ENCODE peak calls at places on chromosomes 12 and 14, in seven cellular contexts. One of them, this sample, is unnamed.

GRCh38 chr14:30610719-30611388 is 11.3 kb upstream of the SCFD1 start:
- DNase-seq in stimulated activated CD8-positive, alpha-beta memory T cell treated with anti-CD3 and anti-CD28 coated beads, Interleukin-7, amount 100 ng/mL, for 4 hours: no peak
- DNase-seq in T follicular helper cell: no peak
- DNase-seq in MV-4-11: peak; percentile 93
- DNase-seq in AG08395: peak; percentile 14
- DNase-seq in EH: peak; percentile 71
- DNase-seq in iris pigment epithelial cell: peak; percentile 88
- DNase-seq in this sample: peak; percentile 80

GRCh38 chr14:68514611-68515194 is 278.2 kb downstream of the ZFP36L1 start:
- DNase-seq in AG08395: no peak
- DNase-seq in MV-4-11: no peak
- DNase-seq in T follicular helper cell: no peak
- DNase-seq in stimulated activated CD8-positive, alpha-beta memory T cell treated with anti-CD3 and anti-CD28 coated beads, Interleukin-7, amount 100 ng/mL, for 4 hours: no peak
- DNase-seq in iris pigment epithelial cell: no peak
- DNase-seq in EH: no peak
- DNase-seq in this sample: no peak

GRCh38 chr12:124217508-124217981 is 77.3 kb upstream of the RFLNA start:
- DNase-seq in T follicular helper cell: no peak
- DNase-seq in stimulated activated CD8-positive, alpha-beta memory T cell treated with anti-CD3 and anti-CD28 coated beads, Interleukin-7, amount 100 ng/mL, for 4 hours: no peak
- DNase-seq in EH: peak; percentile 23
- DNase-seq in MV-4-11: peak; percentile 84
- DNase-seq in iris pigment epithelial cell: no peak
- DNase-seq in AG08395: no peak
- DNase-seq in this sample: peak; percentile 59

GRCh38 chr12:47391566-47391965 is 311.8 kb upstream of the AMIGO2 start:
- DNase-seq in AG08395: no peak
- DNase-seq in stimulated activated CD8-positive, alpha-beta memory T cell treated with anti-CD3 and anti-CD28 coated beads, Interleukin-7, amount 100 ng/mL, for 4 hours: peak; percentile 63
- DNase-seq in iris pigment epithelial cell: no peak
- DNase-seq in MV-4-11: no peak
- DNase-seq in EH: no peak
- DNase-seq in T follicular helper cell: peak; percentile 43
- DNase-seq in this sample: no peak

GRCh38 chr12:50057000-50057841 is at the start of gene ASIC1:
- DNase-seq in MV-4-11: peak; percentile 49
- DNase-seq in T follicular helper cell: peak; percentile 13
- DNase-seq in iris pigment epithelial cell: peak; percentile 70
- DNase-seq in stimulated activated CD8-positive, alpha-beta memory T cell treated with anti-CD3 and anti-CD28 coated beads, Interleukin-7, amount 100 ng/mL, for 4 hours: no peak
- DNase-seq in EH: peak; percentile 78
- DNase-seq in AG08395: peak; percentile 80
- DNase-seq in this sample: peak; percentile 87

GRCh38 chr14:101665478-101666078 is 95.9 kb upstream of the PPP2R5C start:
- DNase-seq in MV-4-11: peak; percentile 35
- DNase-seq in EH: peak; percentile 46
- DNase-seq in stimulated activated CD8-positive, alpha-beta memory T cell treated with anti-CD3 and anti-CD28 coated beads, Interleukin-7, amount 100 ng/mL, for 4 hours: no peak
- DNase-seq in T follicular helper cell: peak; percentile 3
- DNase-seq in AG08395: peak; percentile 44
- DNase-seq in iris pigment epithelial cell: peak; percentile 53
- DNase-seq in this sample: peak; percentile 70

GRCh38 chr12:51846911-51847829 is 1.3 kb downstream of the FIGNL2 start:
- DNase-seq in iris pigment epithelial cell: no peak
- DNase-seq in AG08395: peak; percentile 49
- DNase-seq in EH: peak; percentile 48
- DNase-seq in stimulated activated CD8-positive, alpha-beta memory T cell treated with anti-CD3 and anti-CD28 coated beads, Interleukin-7, amount 100 ng/mL, for 4 hours: no peak
- DNase-seq in T follicular helper cell: no peak
- DNase-seq in MV-4-11: no peak
- DNase-seq in this sample: peak; percentile 78

GRCh38 chr12:32298917-32299316 is 100.4 kb upstream of the FGD4 start:
- DNase-seq in iris pigment epithelial cell: no peak
- DNase-seq in stimulated activated CD8-positive, alpha-beta memory T cell treated with anti-CD3 and anti-CD28 coated beads, Interleukin-7, amount 100 ng/mL, for 4 hours: no peak
- DNase-seq in T follicular helper cell: no peak
- DNase-seq in EH: peak; percentile 70
- DNase-seq in AG08395: peak; percentile 15
- DNase-seq in MV-4-11: no peak
- DNase-seq in this sample: no peak

GRCh38 chr14:60346706-60347105 is 97.7 kb downstream of the PPM1A start:
- DNase-seq in T follicular helper cell: no peak
- DNase-seq in stimulated activated CD8-positive, alpha-beta memory T cell treated with anti-CD3 and anti-CD28 coated beads, Interleukin-7, amount 100 ng/mL, for 4 hours: no peak
- DNase-seq in MV-4-11: no peak
- DNase-seq in iris pigment epithelial cell: peak; percentile 18
- DNase-seq in AG08395: no peak
- DNase-seq in EH: no peak
- DNase-seq in this sample: no peak

GRCh38 chr14:36671149-36671548 is 9.5 kb downstream of the PAX9 start:
- DNase-seq in T follicular helper cell: no peak
- DNase-seq in AG08395: no peak
- DNase-seq in MV-4-11: no peak
- DNase-seq in EH: no peak
- DNase-seq in iris pigment epithelial cell: no peak
- DNase-seq in stimulated activated CD8-positive, alpha-beta memory T cell treated with anti-CD3 and anti-CD28 coated beads, Interleukin-7, amount 100 ng/mL, for 4 hours: no peak
- DNase-seq in this sample: no peak

GRCh38 chr12:76883826-76884225 is 5.0 kb upstream of the CSRP2 start:
- DNase-seq in T follicular helper cell: no peak
- DNase-seq in EH: peak; percentile 79
- DNase-seq in stimulated activated CD8-positive, alpha-beta memory T cell treated with anti-CD3 and anti-CD28 coated beads, Interleukin-7, amount 100 ng/mL, for 4 hours: no peak
- DNase-seq in iris pigment epithelial cell: peak; percentile 51
- DNase-seq in AG08395: no peak
- DNase-seq in MV-4-11: no peak
- DNase-seq in this sample: peak; percentile 54

GRCh38 chr12:128867466-128867865 is 14.2 kb downstream of the GLT1D1 start:
- DNase-seq in iris pigment epithelial cell: no peak
- DNase-seq in T follicular helper cell: no peak
- DNase-seq in stimulated activated CD8-positive, alpha-beta memory T cell treated with anti-CD3 and anti-CD28 coated beads, Interleukin-7, amount 100 ng/mL, for 4 hours: no peak
- DNase-seq in MV-4-11: no peak
- DNase-seq in EH: no peak
- DNase-seq in AG08395: no peak
- DNase-seq in this sample: no peak

GRCh38 chr12:28938581-28939301 is 210.3 kb upstream of the FAR2 start:
- DNase-seq in AG08395: no peak
- DNase-seq in EH: no peak
- DNase-seq in T follicular helper cell: no peak
- DNase-seq in iris pigment epithelial cell: no peak
- DNase-seq in MV-4-11: no peak
- DNase-seq in stimulated activated CD8-positive, alpha-beta memory T cell treated with anti-CD3 and anti-CD28 coated beads, Interleukin-7, amount 100 ng/mL, for 4 hours: no peak
- DNase-seq in this sample: no peak

GRCh38 chr12:63480186-63480585 is 188.1 kb downstream of the DPY19L2 start:
- DNase-seq in MV-4-11: peak; percentile 19
- DNase-seq in T follicular helper cell: no peak
- DNase-seq in iris pigment epithelial cell: no peak
- DNase-seq in stimulated activated CD8-positive, alpha-beta memory T cell treated with anti-CD3 and anti-CD28 coated beads, Interleukin-7, amount 100 ng/mL, for 4 hours: no peak
- DNase-seq in EH: peak; percentile 33
- DNase-seq in AG08395: no peak
- DNase-seq in this sample: no peak

GRCh38 chr12:69108024-69108423 is 131.3 kb upstream of the CPSF6 start:
- DNase-seq in iris pigment epithelial cell: peak; percentile 31
- DNase-seq in T follicular helper cell: no peak
- DNase-seq in AG08395: no peak
- DNase-seq in MV-4-11: no peak
- DNase-seq in EH: peak; percentile 6
- DNase-seq in stimulated activated CD8-positive, alpha-beta memory T cell treated with anti-CD3 and anti-CD28 coated beads, Interleukin-7, amount 100 ng/mL, for 4 hours: no peak
- DNase-seq in this sample: peak; percentile 67

GRCh38 chr14:33932526-33933292 is 18.2 kb downstream of the EGLN3 start:
- DNase-seq in AG08395: no peak
- DNase-seq in iris pigment epithelial cell: peak; percentile 19
- DNase-seq in EH: no peak
- DNase-seq in stimulated activated CD8-positive, alpha-beta memory T cell treated with anti-CD3 and anti-CD28 coated beads, Interleukin-7, amount 100 ng/mL, for 4 hours: no peak
- DNase-seq in MV-4-11: no peak
- DNase-seq in T follicular helper cell: no peak
- DNase-seq in this sample: peak; percentile 54

GRCh38 chr12:9649532-9649940 is 20.0 kb upstream of the CLEC2D start:
- DNase-seq in iris pigment epithelial cell: no peak
- DNase-seq in T follicular helper cell: no peak
- DNase-seq in MV-4-11: peak; percentile 69
- DNase-seq in EH: no peak
- DNase-seq in AG08395: no peak
- DNase-seq in stimulated activated CD8-positive, alpha-beta memory T cell treated with anti-CD3 and anti-CD28 coated beads, Interleukin-7, amount 100 ng/mL, for 4 hours: no peak
- DNase-seq in this sample: no peak

GRCh38 chr12:20367731-20368652 is at the start of gene PDE3A:
- DNase-seq in AG08395: peak; percentile 72
- DNase-seq in iris pigment epithelial cell: peak; percentile 89
- DNase-seq in EH: peak; percentile 84
- DNase-seq in MV-4-11: peak; percentile 63
- DNase-seq in stimulated activated CD8-positive, alpha-beta memory T cell treated with anti-CD3 and anti-CD28 coated beads, Interleukin-7, amount 100 ng/mL, for 4 hours: no peak
- DNase-seq in T follicular helper cell: no peak
- DNase-seq in this sample: peak; percentile 92

GRCh38 chr12:125186471-125187147 is 121.4 kb downstream of the AACS start:
- DNase-seq in MV-4-11: no peak
- DNase-seq in T follicular helper cell: no peak
- DNase-seq in iris pigment epithelial cell: peak; percentile 41
- DNase-seq in stimulated activated CD8-positive, alpha-beta memory T cell treated with anti-CD3 and anti-CD28 coated beads, Interleukin-7, amount 100 ng/mL, for 4 hours: no peak
- DNase-seq in AG08395: peak; percentile 35
- DNase-seq in EH: no peak
- DNase-seq in this sample: no peak

GRCh38 chr14:89842852-89843251 is 111.7 kb downstream of the EFCAB11 start:
- DNase-seq in AG08395: no peak
- DNase-seq in EH: no peak
- DNase-seq in MV-4-11: no peak
- DNase-seq in stimulated activated CD8-positive, alpha-beta memory T cell treated with anti-CD3 and anti-CD28 coated beads, Interleukin-7, amount 100 ng/mL, for 4 hours: no peak
- DNase-seq in iris pigment epithelial cell: no peak
- DNase-seq in T follicular helper cell: no peak
- DNase-seq in this sample: no peak

GRCh38 chr12:82413994-82414393 is 55.7 kb downstream of the METTL25 start:
- DNase-seq in EH: no peak
- DNase-seq in iris pigment epithelial cell: peak; percentile 7
- DNase-seq in AG08395: no peak
- DNase-seq in stimulated activated CD8-positive, alpha-beta memory T cell treated with anti-CD3 and anti-CD28 coated beads, Interleukin-7, amount 100 ng/mL, for 4 hours: no peak
- DNase-seq in T follicular helper cell: no peak
- DNase-seq in MV-4-11: no peak
- DNase-seq in this sample: peak; percentile 10

GRCh38 chr12:75660107-75660530 is 148.7 kb upstream of the KRR1 start:
- DNase-seq in AG08395: peak; percentile 12
- DNase-seq in MV-4-11: no peak
- DNase-seq in stimulated activated CD8-positive, alpha-beta memory T cell treated with anti-CD3 and anti-CD28 coated beads, Interleukin-7, amount 100 ng/mL, for 4 hours: no peak
- DNase-seq in EH: peak; percentile 83
- DNase-seq in T follicular helper cell: no peak
- DNase-seq in iris pigment epithelial cell: peak; percentile 79
- DNase-seq in this sample: no peak

GRCh38 chr12:123713398-123714301 is 1.5 kb downstream of the ATP6V0A2 start:
- DNase-seq in stimulated activated CD8-positive, alpha-beta memory T cell treated with anti-CD3 and anti-CD28 coated beads, Interleukin-7, amount 100 ng/mL, for 4 hours: no peak
- DNase-seq in iris pigment epithelial cell: peak; percentile 21
- DNase-seq in EH: peak; percentile 19
- DNase-seq in MV-4-11: no peak
- DNase-seq in T follicular helper cell: no peak
- DNase-seq in AG08395: peak; percentile 7
- DNase-seq in this sample: peak; percentile 14

GRCh38 chr14:69246331-69246730 is 13.6 kb upstream of the GALNT16 start:
- DNase-seq in EH: no peak
- DNase-seq in stimulated activated CD8-positive, alpha-beta memory T cell treated with anti-CD3 and anti-CD28 coated beads, Interleukin-7, amount 100 ng/mL, for 4 hours: no peak
- DNase-seq in iris pigment epithelial cell: no peak
- DNase-seq in AG08395: no peak
- DNase-seq in MV-4-11: no peak
- DNase-seq in T follicular helper cell: no peak
- DNase-seq in this sample: no peak

GRCh38 chr12:89236748-89237428 is 115.4 kb downstream of the DUSP6 start:
- DNase-seq in iris pigment epithelial cell: peak; percentile 93
- DNase-seq in AG08395: no peak
- DNase-seq in EH: peak; percentile 31
- DNase-seq in T follicular helper cell: no peak
- DNase-seq in MV-4-11: peak; percentile 91
- DNase-seq in stimulated activated CD8-positive, alpha-beta memory T cell treated with anti-CD3 and anti-CD28 coated beads, Interleukin-7, amount 100 ng/mL, for 4 hours: no peak
- DNase-seq in this sample: peak; percentile 6

GRCh38 chr12:112170376-112170775 is 45.0 kb downstream of the TRAFD1 start:
- DNase-seq in MV-4-11: no peak
- DNase-seq in AG08395: peak; percentile 40
- DNase-seq in T follicular helper cell: no peak
- DNase-seq in stimulated activated CD8-positive, alpha-beta memory T cell treated with anti-CD3 and anti-CD28 coated beads, Interleukin-7, amount 100 ng/mL, for 4 hours: no peak
- DNase-seq in EH: peak; percentile 40
- DNase-seq in iris pigment epithelial cell: peak; percentile 9
- DNase-seq in this sample: no peak

GRCh38 chr14:101508196-101508947 is 52.9 kb upstream of the DIO3 start:
- DNase-seq in stimulated activated CD8-positive, alpha-beta memory T cell treated with anti-CD3 and anti-CD28 coated beads, Interleukin-7, amount 100 ng/mL, for 4 hours: no peak
- DNase-seq in T follicular helper cell: no peak
- DNase-seq in MV-4-11: no peak
- DNase-seq in iris pigment epithelial cell: no peak
- DNase-seq in EH: no peak
- DNase-seq in AG08395: no peak
- DNase-seq in this sample: no peak

GRCh38 chr14:75430106-75430505 is 2.3 kb downstream of the JDP2 start:
- DNase-seq in EH: peak; percentile 47
- DNase-seq in iris pigment epithelial cell: peak; percentile 81
- DNase-seq in AG08395: peak; percentile 56
- DNase-seq in T follicular helper cell: no peak
- DNase-seq in stimulated activated CD8-positive, alpha-beta memory T cell treated with anti-CD3 and anti-CD28 coated beads, Interleukin-7, amount 100 ng/mL, for 4 hours: no peak
- DNase-seq in MV-4-11: no peak
- DNase-seq in this sample: peak; percentile 45

GRCh38 chr12:5018677-5019076 is 25.0 kb upstream of the KCNA5 start:
- DNase-seq in T follicular helper cell: no peak
- DNase-seq in MV-4-11: no peak
- DNase-seq in iris pigment epithelial cell: no peak
- DNase-seq in EH: no peak
- DNase-seq in stimulated activated CD8-positive, alpha-beta memory T cell treated with anti-CD3 and anti-CD28 coated beads, Interleukin-7, amount 100 ng/mL, for 4 hours: no peak
- DNase-seq in AG08395: no peak
- DNase-seq in this sample: no peak

GRCh38 chr12:5489760-5490432 is 58.0 kb downstream of the NTF3 start:
- DNase-seq in T follicular helper cell: no peak
- DNase-seq in MV-4-11: no peak
- DNase-seq in AG08395: no peak
- DNase-seq in stimulated activated CD8-positive, alpha-beta memory T cell treated with anti-CD3 and anti-CD28 coated beads, Interleukin-7, amount 100 ng/mL, for 4 hours: no peak
- DNase-seq in iris pigment epithelial cell: no peak
- DNase-seq in EH: no peak
- DNase-seq in this sample: peak; percentile 36

GRCh38 chr12:30739020-30739419 is 15.7 kb downstream of the CAPRIN2 start:
- DNase-seq in T follicular helper cell: no peak
- DNase-seq in stimulated activated CD8-positive, alpha-beta memory T cell treated with anti-CD3 and anti-CD28 coated beads, Interleukin-7, amount 100 ng/mL, for 4 hours: no peak
- DNase-seq in MV-4-11: no peak
- DNase-seq in iris pigment epithelial cell: no peak
- DNase-seq in EH: no peak
- DNase-seq in AG08395: no peak
- DNase-seq in this sample: no peak